ENCODE peak calls at places on chromosomes 16 and 17, in eight cellular contexts. I, R, M, S, U, H, Q and E are unnamed samples.

GRCh38 chr17:74452027-74452840 is 14.2 kb upstream of the CD300A start:
- DNase-seq in I (no peak), R (no peak), M (no peak), S (no peak), U (no peak), H (no peak), Q (no peak), E (no peak)

GRCh38 chr17:78716814-78717393 is 65.2 kb downstream of the CYTH1 start:
- DNase-seq in I (peak), R (no peak), M (no peak), S (no peak), U (no peak), H (no peak), Q (peak), E (peak)

GRCh38 chr17:69434164-69434579 is 19.7 kb downstream of the MAP2K6 start:
- DNase-seq in I (no peak), R (no peak), M (no peak), S (no peak), U (no peak), H (no peak), Q (no peak), E (peak)

GRCh38 chr16:53744449-53744848 is 40.5 kb downstream of the FTO start:
- DNase-seq in I (peak), R (no peak), M (no peak), S (peak), U (no peak), H (peak), Q (no peak), E (no peak)

GRCh38 chr16:73248316-73248715 is 200.4 kb upstream of the ZFHX3 start:
- DNase-seq in I (no peak), R (no peak), M (no peak), S (no peak), U (no peak), H (no peak), Q (no peak), E (no peak)

GRCh38 chr17:34981538-34982241 is 1.4 kb downstream of the LIG3 start:
- DNase-seq in I (no peak), R (no peak), M (no peak), S (no peak), U (no peak), H (no peak), Q (peak), E (no peak)

GRCh38 chr17:36940313-36941264 is 3.3 kb downstream of the LHX1 start:
- DNase-seq in I (no peak), R (no peak), M (no peak), S (no peak), U (no peak), H (no peak), Q (no peak), E (no peak)

GRCh38 chr16:67648764-67649407 is 3.9 kb downstream of the CARMIL2 start:
- DNase-seq in I (no peak), R (no peak), M (no peak), S (no peak), U (no peak), H (no peak), Q (no peak), E (no peak)

GRCh38 chr17:27526603-27527002 is 70.4 kb downstream of the KSR1 start:
- DNase-seq in I (peak), R (no peak), M (no peak), S (no peak), U (no peak), H (peak), Q (peak), E (no peak)

GRCh38 chr17:72542317-72542716 is 421.5 kb downstream of the SOX9 start:
- DNase-seq in I (no peak), R (no peak), M (no peak), S (no peak), U (no peak), H (no peak), Q (no peak), E (no peak)

GRCh38 chr17:50420419-50421112 is 5.5 kb upstream of the ACSF2 start:
- DNase-seq in I (no peak), R (no peak), M (no peak), S (no peak), U (no peak), H (no peak), Q (peak), E (no peak)

GRCh38 chr16:2753523-2754020 is 1.1 kb downstream of the SRRM2 start:
- DNase-seq in I (no peak), R (no peak), M (no peak), S (no peak), U (no peak), H (no peak), Q (peak), E (no peak)